ENCODE peak calls at places on chromosomes 12 and 14, in six cellular contexts. One of them, this sample, is unnamed.

GRCh38 chr14:56487090-56487667 is 92.4 kb upstream of the TMEM260 start:
- DNase-seq in mesendoderm: peak; percentile 23
- DNase-seq in Karpas-422: no peak
- DNase-seq in SK-N-SH: no peak
- DNase-seq in colonic mucosa: no peak
- DNase-seq in mesenchymal stem cell: peak; percentile 50
- DNase-seq in this sample: no peak

GRCh38 chr12:48977290-48978281 is 536 bp upstream of the WNT1 start:
- DNase-seq in mesendoderm: no peak
- DNase-seq in Karpas-422: peak; percentile 90
- DNase-seq in SK-N-SH: peak; percentile 91
- DNase-seq in colonic mucosa: peak; percentile 73
- DNase-seq in mesenchymal stem cell: peak; percentile 62
- DNase-seq in this sample: peak; percentile 93

GRCh38 chr12:52867636-52868035 is 18.8 kb upstream of the KRT78 start:
- DNase-seq in mesendoderm: no peak
- DNase-seq in Karpas-422: no peak
- DNase-seq in SK-N-SH: no peak
- DNase-seq in colonic mucosa: peak; percentile 75
- DNase-seq in mesenchymal stem cell: no peak
- DNase-seq in this sample: peak; percentile 79

GRCh38 chr14:96272777-96273471 is 16.9 kb downstream of the BDKRB1 start:
- DNase-seq in mesendoderm: no peak
- DNase-seq in Karpas-422: no peak
- DNase-seq in SK-N-SH: no peak
- DNase-seq in colonic mucosa: no peak
- DNase-seq in mesenchymal stem cell: no peak
- DNase-seq in this sample: no peak

GRCh38 chr14:92613008-92613658 is 99.6 kb downstream of the RIN3 start:
- DNase-seq in mesendoderm: peak; percentile 88
- DNase-seq in Karpas-422: peak; percentile 91
- DNase-seq in SK-N-SH: peak; percentile 59
- DNase-seq in colonic mucosa: peak; percentile 64
- DNase-seq in mesenchymal stem cell: no peak
- DNase-seq in this sample: peak; percentile 96

GRCh38 chr12:23472329-23472971 is 477.0 kb downstream of the SOX5 start:
- DNase-seq in mesendoderm: peak; percentile 28
- DNase-seq in Karpas-422: no peak
- DNase-seq in SK-N-SH: no peak
- DNase-seq in colonic mucosa: no peak
- DNase-seq in mesenchymal stem cell: no peak
- DNase-seq in this sample: peak; percentile 73

GRCh38 chr14:93533864-93534263 is 103.1 kb downstream of the UNC79 start:
- DNase-seq in mesendoderm: no peak
- DNase-seq in Karpas-422: peak; percentile 57
- DNase-seq in SK-N-SH: no peak
- DNase-seq in colonic mucosa: no peak
- DNase-seq in mesenchymal stem cell: no peak
- DNase-seq in this sample: no peak

GRCh38 chr14:22185191-22185590 is 403.8 kb downstream of the DAD1 start:
- DNase-seq in mesendoderm: no peak
- DNase-seq in Karpas-422: no peak
- DNase-seq in SK-N-SH: no peak
- DNase-seq in colonic mucosa: no peak
- DNase-seq in mesenchymal stem cell: peak; percentile 54
- DNase-seq in this sample: no peak

GRCh38 chr14:95499354-95499750 is 17.1 kb downstream of the SYNE3 start:
- DNase-seq in mesendoderm: no peak
- DNase-seq in Karpas-422: no peak
- DNase-seq in SK-N-SH: no peak
- DNase-seq in colonic mucosa: no peak
- DNase-seq in mesenchymal stem cell: no peak
- DNase-seq in this sample: no peak

GRCh38 chr12:6378709-6379427 is 3.5 kb upstream of the SCNN1A start:
- DNase-seq in mesendoderm: no peak
- DNase-seq in Karpas-422: no peak
- DNase-seq in SK-N-SH: no peak
- DNase-seq in colonic mucosa: peak; percentile 25
- DNase-seq in mesenchymal stem cell: peak; percentile 53
- DNase-seq in this sample: no peak

GRCh38 chr14:95226801-95227200 is 69.5 kb upstream of the DICER1 start:
- DNase-seq in mesendoderm: no peak
- DNase-seq in Karpas-422: no peak
- DNase-seq in SK-N-SH: no peak
- DNase-seq in colonic mucosa: no peak
- DNase-seq in mesenchymal stem cell: no peak
- DNase-seq in this sample: no peak

GRCh38 chr12:109736552-109737108 is 23.0 kb downstream of the FAM222A start:
- DNase-seq in mesendoderm: peak; percentile 97
- DNase-seq in Karpas-422: peak; percentile 68
- DNase-seq in SK-N-SH: peak; percentile 43
- DNase-seq in colonic mucosa: no peak
- DNase-seq in mesenchymal stem cell: peak; percentile 80
- DNase-seq in this sample: peak; percentile 97

GRCh38 chr12:30582943-30583342 is 112.7 kb downstream of the IPO8 start:
- DNase-seq in mesendoderm: no peak
- DNase-seq in Karpas-422: no peak
- DNase-seq in SK-N-SH: no peak
- DNase-seq in colonic mucosa: no peak
- DNase-seq in mesenchymal stem cell: no peak
- DNase-seq in this sample: no peak

GRCh38 chr12:56723889-56724659 is 1.0 kb downstream of the NACA start:
- DNase-seq in mesendoderm: peak; percentile 49
- DNase-seq in Karpas-422: no peak
- DNase-seq in SK-N-SH: no peak
- DNase-seq in colonic mucosa: peak; percentile 67
- DNase-seq in mesenchymal stem cell: peak; percentile 86
- DNase-seq in this sample: peak; percentile 59

GRCh38 chr14:83491091-83491490 is 1957.4 kb upstream of the SEL1L start:
- DNase-seq in mesendoderm: peak; percentile 51
- DNase-seq in Karpas-422: no peak
- DNase-seq in SK-N-SH: no peak
- DNase-seq in colonic mucosa: no peak
- DNase-seq in mesenchymal stem cell: no peak
- DNase-seq in this sample: no peak

GRCh38 chr12:63907561-63907960 is 63.1 kb downstream of the SRGAP1 start:
- DNase-seq in mesendoderm: no peak
- DNase-seq in Karpas-422: no peak
- DNase-seq in SK-N-SH: no peak
- DNase-seq in colonic mucosa: no peak
- DNase-seq in mesenchymal stem cell: no peak
- DNase-seq in this sample: no peak

GRCh38 chr14:69399750-69400149 is 1.3 kb downstream of the SLC39A9 start:
- DNase-seq in mesendoderm: no peak
- DNase-seq in Karpas-422: no peak
- DNase-seq in SK-N-SH: no peak
- DNase-seq in colonic mucosa: no peak
- DNase-seq in mesenchymal stem cell: no peak
- DNase-seq in this sample: no peak

GRCh38 chr14:100476012-100476822 is 111.0 kb downstream of the BEGAIN start:
- DNase-seq in mesendoderm: peak; percentile 86
- DNase-seq in Karpas-422: no peak
- DNase-seq in SK-N-SH: no peak
- DNase-seq in colonic mucosa: peak; percentile 37
- DNase-seq in mesenchymal stem cell: peak; percentile 93
- DNase-seq in this sample: peak; percentile 68

GRCh38 chr12:72057330-72057911 is 118.8 kb downstream of the TPH2 start:
- DNase-seq in mesendoderm: no peak
- DNase-seq in Karpas-422: no peak
- DNase-seq in SK-N-SH: no peak
- DNase-seq in colonic mucosa: no peak
- DNase-seq in mesenchymal stem cell: no peak
- DNase-seq in this sample: no peak

GRCh38 chr12:65533177-65533883 is 254.8 kb downstream of the MSRB3 start:
- DNase-seq in mesendoderm: no peak
- DNase-seq in Karpas-422: no peak
- DNase-seq in SK-N-SH: no peak
- DNase-seq in colonic mucosa: no peak
- DNase-seq in mesenchymal stem cell: peak; percentile 83
- DNase-seq in this sample: no peak

GRCh38 chr14:64736271-64737131 is 32.3 kb downstream of the PLEKHG3 start:
- DNase-seq in mesendoderm: peak; percentile 49
- DNase-seq in Karpas-422: no peak
- DNase-seq in SK-N-SH: no peak
- DNase-seq in colonic mucosa: peak; percentile 85
- DNase-seq in mesenchymal stem cell: no peak
- DNase-seq in this sample: peak; percentile 70

GRCh38 chr12:66861157-66861750 is 182.4 kb upstream of the GRIP1 start:
- DNase-seq in mesendoderm: peak; percentile 46
- DNase-seq in Karpas-422: peak; percentile 82
- DNase-seq in SK-N-SH: peak; percentile 6
- DNase-seq in colonic mucosa: peak; percentile 58
- DNase-seq in mesenchymal stem cell: peak; percentile 50
- DNase-seq in this sample: peak; percentile 91

GRCh38 chr14:50766338-50766886 is 64.5 kb downstream of the NIN start:
- DNase-seq in mesendoderm: peak; percentile 61
- DNase-seq in Karpas-422: no peak
- DNase-seq in SK-N-SH: no peak
- DNase-seq in colonic mucosa: no peak
- DNase-seq in mesenchymal stem cell: peak; percentile 48
- DNase-seq in this sample: no peak

GRCh38 chr12:58176296-58176869 is 235.0 kb downstream of the ATP23 start:
- DNase-seq in mesendoderm: peak; percentile 81
- DNase-seq in Karpas-422: peak; percentile 65
- DNase-seq in SK-N-SH: peak; percentile 26
- DNase-seq in colonic mucosa: peak; percentile 45
- DNase-seq in mesenchymal stem cell: peak; percentile 35
- DNase-seq in this sample: peak; percentile 93

GRCh38 chr14:20343855-20344205 is 395 bp downstream of the PARP2 start:
- DNase-seq in mesendoderm: peak; percentile 26
- DNase-seq in Karpas-422: peak; percentile 60
- DNase-seq in SK-N-SH: no peak
- DNase-seq in colonic mucosa: no peak
- DNase-seq in mesenchymal stem cell: peak; percentile 50
- DNase-seq in this sample: no peak

GRCh38 chr14:84482256-84483071 is 1047.5 kb upstream of the FLRT2 start:
- DNase-seq in mesendoderm: no peak
- DNase-seq in Karpas-422: no peak
- DNase-seq in SK-N-SH: no peak
- DNase-seq in colonic mucosa: no peak
- DNase-seq in mesenchymal stem cell: peak; percentile 33
- DNase-seq in this sample: no peak

GRCh38 chr12:95548056-95548538 is 3.2 kb downstream of the USP44 start:
- DNase-seq in mesendoderm: peak; percentile 74
- DNase-seq in Karpas-422: no peak
- DNase-seq in SK-N-SH: peak; percentile 72
- DNase-seq in colonic mucosa: no peak
- DNase-seq in mesenchymal stem cell: peak; percentile 7
- DNase-seq in this sample: peak; percentile 88

GRCh38 chr12:12936983-12937491 is 14.9 kb downstream of the GPRC5D start:
- DNase-seq in mesendoderm: no peak
- DNase-seq in Karpas-422: no peak
- DNase-seq in SK-N-SH: no peak
- DNase-seq in colonic mucosa: no peak
- DNase-seq in mesenchymal stem cell: no peak
- DNase-seq in this sample: no peak

GRCh38 chr12:14886271-14886670 is 617 bp upstream of the MGP start:
- DNase-seq in mesendoderm: no peak
- DNase-seq in Karpas-422: no peak
- DNase-seq in SK-N-SH: no peak
- DNase-seq in colonic mucosa: no peak
- DNase-seq in mesenchymal stem cell: no peak
- DNase-seq in this sample: no peak

GRCh38 chr14:61503167-61503801 is 181.9 kb downstream of the PRKCH start:
- DNase-seq in mesendoderm: no peak
- DNase-seq in Karpas-422: peak; percentile 93
- DNase-seq in SK-N-SH: no peak
- DNase-seq in colonic mucosa: no peak
- DNase-seq in mesenchymal stem cell: no peak
- DNase-seq in this sample: no peak

DNA sequence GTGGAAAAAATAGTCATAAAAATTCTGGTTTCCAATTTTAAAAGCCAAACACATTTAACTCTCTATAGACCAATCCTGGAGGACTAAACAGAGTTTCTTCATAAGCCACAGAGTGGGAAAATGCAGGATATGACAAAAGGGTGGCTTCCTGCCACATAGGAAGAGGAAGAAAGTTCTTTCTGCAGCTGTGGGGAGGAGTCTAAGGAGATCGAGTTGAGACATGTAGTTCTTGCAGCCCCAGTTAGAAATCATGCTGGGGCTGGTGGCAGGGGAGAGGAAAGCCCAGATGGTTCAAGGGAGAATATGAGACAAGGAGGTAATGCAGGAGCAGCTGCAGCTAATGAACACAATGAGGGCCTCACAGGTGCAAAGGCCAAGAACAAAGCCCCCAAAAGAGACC is 85.0 kb upstream of the ARID2 start:
- DNase-seq in mesendoderm: no peak
- DNase-seq in Karpas-422: no peak
- DNase-seq in SK-N-SH: no peak
- DNase-seq in colonic mucosa: no peak
- DNase-seq in mesenchymal stem cell: peak; percentile 15
- DNase-seq in this sample: no peak
- H3K9ac ChIP-seq in mesendoderm: no peak overlapping the region
- H3K9ac ChIP-seq in Karpas-422: no peak overlapping the region
- H3K9ac ChIP-seq in SK-N-SH: no peak overlapping the region
- H3K9ac ChIP-seq in colonic mucosa: no peak overlapping the region
- H3K9ac ChIP-seq in mesenchymal stem cell: no peak overlapping the region
- H3K9ac ChIP-seq in this sample: no peak overlapping the region

GRCh38 chr12:3225796-3226180 is 148.6 kb downstream of the TSPAN9 start:
- DNase-seq in mesendoderm: no peak
- DNase-seq in Karpas-422: no peak
- DNase-seq in SK-N-SH: no peak
- DNase-seq in colonic mucosa: no peak
- DNase-seq in mesenchymal stem cell: peak; percentile 83
- DNase-seq in this sample: no peak
- H3K9ac ChIP-seq in mesendoderm: no peak overlapping the region
- H3K9ac ChIP-seq in Karpas-422: peak overlapping the region; percentile 14
- H3K9ac ChIP-seq in SK-N-SH: peak overlapping the region; percentile 62
- H3K9ac ChIP-seq in colonic mucosa: no peak overlapping the region
- H3K9ac ChIP-seq in mesenchymal stem cell: no peak overlapping the region
- H3K9ac ChIP-seq in this sample: no peak overlapping the region

GRCh38 chr14:75879031-75879430 is 102.8 kb downstream of the TGFB3 start:
- DNase-seq in mesendoderm: no peak
- DNase-seq in Karpas-422: no peak
- DNase-seq in SK-N-SH: no peak
- DNase-seq in colonic mucosa: no peak
- DNase-seq in mesenchymal stem cell: peak; percentile 74
- DNase-seq in this sample: no peak
- H3K9ac ChIP-seq in mesendoderm: no peak overlapping the region
- H3K9ac ChIP-seq in Karpas-422: no peak overlapping the region
- H3K9ac ChIP-seq in SK-N-SH: peak overlapping the region; percentile 44
- H3K9ac ChIP-seq in colonic mucosa: no peak overlapping the region
- H3K9ac ChIP-seq in mesenchymal stem cell: no peak overlapping the region
- H3K9ac ChIP-seq in this sample: no peak overlapping the region

DNA sequence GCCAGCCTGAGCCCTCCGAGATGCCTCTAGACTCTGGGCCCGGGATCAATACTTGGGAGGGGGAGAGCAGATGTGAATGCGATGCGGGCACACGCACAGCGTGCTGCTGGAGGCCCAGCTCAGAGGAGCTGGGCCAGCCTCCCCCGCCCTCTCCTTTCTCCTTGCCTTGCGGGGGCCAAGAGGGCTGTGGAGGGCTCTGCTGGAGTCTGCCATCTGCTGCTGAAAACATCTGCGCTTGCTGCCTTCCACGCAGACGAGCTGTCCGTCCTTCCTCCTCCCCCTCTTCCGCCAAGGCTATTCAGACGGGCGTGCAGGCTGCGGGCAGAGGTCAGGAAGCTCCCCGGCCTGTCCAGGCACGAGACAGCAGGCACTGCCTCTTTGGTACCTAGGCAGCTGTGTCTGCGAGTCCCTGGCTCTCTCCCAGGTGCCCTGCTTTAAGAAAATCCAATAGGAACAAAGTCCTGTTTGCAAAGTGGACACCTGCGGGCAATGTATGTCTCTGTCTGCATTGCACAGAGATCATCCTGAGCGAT is 75.2 kb downstream of the SPRING1 start:
- DNase-seq in mesendoderm: no peak
- DNase-seq in Karpas-422: no peak
- DNase-seq in SK-N-SH: peak; percentile 22
- DNase-seq in colonic mucosa: peak; percentile 62
- DNase-seq in mesenchymal stem cell: peak; percentile 42
- DNase-seq in this sample: peak; percentile 67
- H3K9ac ChIP-seq in mesendoderm: no peak overlapping the region
- H3K9ac ChIP-seq in Karpas-422: no peak overlapping the region
- H3K9ac ChIP-seq in SK-N-SH: no peak overlapping the region
- H3K9ac ChIP-seq in colonic mucosa: peak overlapping the region; percentile 28
- H3K9ac ChIP-seq in mesenchymal stem cell: no peak overlapping the region
- H3K9ac ChIP-seq in this sample: no peak overlapping the region

This sample was measured in endodermal cell.